ENCODE peak calls at places on chromosomes 2 and 18, in five cellular contexts. C is K562, B is A549, L is HepG2, W is H1. S is an unnamed sample.
A peak's percentile ranks its signal among the peaks of the same experiment; 100 is the strongest.

GRCh38 chr2:32009479-32010256 is 1.1 kb downstream of the MEMO1 start:
- DNase-seq in L (no peak), B (no peak), W (peak; percentile 57), C (peak; percentile 37), S (no peak)

GRCh38 chr2:232937278-232937906 is 67.3 kb downstream of the SNORC start:
- DNase-seq in W (no peak), C (peak; percentile 62), B (peak; percentile 55), L (peak; percentile 68), S (peak; percentile 55)

GRCh38 chr2:138615257-138615656 is 113.7 kb downstream of the SPOPL start:
- DNase-seq in L (no peak), B (peak; percentile 17), C (no peak), W (no peak), S (peak; percentile 80)

GRCh38 chr18:48105317-48105716 is 174.9 kb upstream of the SMAD2 start:
- DNase-seq in L (no peak), C (peak; percentile 3), B (no peak), W (no peak), S (no peak)

GRCh38 chr18:12652861-12653401 is 5.0 kb downstream of the SPIRE1 start:
- DNase-seq in C (peak; percentile 37), B (no peak), W (no peak), L (peak; percentile 40), S (peak; percentile 46)

GRCh38 chr2:74003494-74004211 is 18.9 kb downstream of the TET3 start:
- DNase-seq in C (peak; percentile 87), W (no peak), B (no peak), L (no peak), S (peak; percentile 82)

GRCh38 chr2:237060518-237061312 is 25.0 kb upstream of the COPS8 start:
- DNase-seq in B (peak; percentile 49), W (peak; percentile 66), L (peak; percentile 62), C (peak; percentile 47), S (peak; percentile 72)

GRCh38 chr2:231483398-231484329 is 19.4 kb upstream of the NCL start:
- DNase-seq in L (no peak), B (no peak), C (no peak), W (peak; percentile 55), S (no peak)

GRCh38 chr18:25005602-25006375 is 346.2 kb downstream of the ZNF521 start:
- DNase-seq in B (no peak), W (no peak), C (no peak), L (no peak), S (peak; percentile 49)

GRCh38 chr2:64807417-64807816 is 153.7 kb upstream of the SERTAD2 start:
- DNase-seq in B (peak; percentile 41), C (peak; percentile 64), W (no peak), L (no peak), S (peak; percentile 100)

GRCh38 chr18:54946149-54946581 is 13.1 kb downstream of the CCDC68 start:
- DNase-seq in W (no peak), C (peak; percentile 87), L (peak; percentile 93), B (no peak), S (peak; percentile 33)

GRCh38 chr2:3490191-3491158 is 28.9 kb downstream of the ADI1 start:
- DNase-seq in W (no peak), C (no peak), L (no peak), B (no peak), S (no peak)

GRCh38 chr18:63407734-63408133 is 14.5 kb downstream of the VPS4B start:
- DNase-seq in C (no peak), W (no peak), B (no peak), L (no peak), S (no peak)

GRCh38 chr2:172863341-172863740 is 127.7 kb downstream of the RAPGEF4 start:
- DNase-seq in W (no peak), B (no peak), C (no peak), L (no peak), S (no peak)

GRCh38 chr2:63121055-63121834 is 70.6 kb downstream of the OTX1 start:
- DNase-seq in L (no peak), B (no peak), W (no peak), C (no peak), S (no peak)

GRCh38 chr18:59957957-59958356 is 58.2 kb downstream of the PMAIP1 start:
- DNase-seq in W (no peak), C (peak; percentile 92), L (peak; percentile 3), B (no peak), S (peak; percentile 83)

GRCh38 chr2:217394510-217395351 is 534.9 kb upstream of the TNP1 start:
- DNase-seq in L (no peak), C (no peak), B (no peak), W (no peak), S (peak; percentile 41)

GRCh38 chr2:218773881-218774280 is 8.1 kb upstream of the CYP27A1 start:
- DNase-seq in W (no peak), L (no peak), C (no peak), B (no peak), S (no peak)

GRCh38 chr2:238238766-238239551 is 879 bp downstream of the HES6 start:
- DNase-seq in B (no peak), L (no peak), W (peak; percentile 60), C (peak; percentile 70), S (no peak)

GRCh38 chr2:216775043-216775453 is 79.7 kb upstream of the IGFBP5 start:
- DNase-seq in W (no peak), L (peak; percentile 76), B (peak; percentile 8), C (peak; percentile 85), S (peak; percentile 99)

GRCh38 chr2:5562865-5563264 is 129.3 kb upstream of the SOX11 start:
- DNase-seq in C (no peak), L (no peak), W (no peak), B (no peak), S (no peak)

GRCh38 chr18:52150050-52150449 is 189.9 kb upstream of the DCC start:
- DNase-seq in B (no peak), L (no peak), W (no peak), C (no peak), S (no peak)

GRCh38 chr2:197261808-197262226 is 48.8 kb downstream of the ANKRD44 start:
- DNase-seq in C (no peak), W (no peak), B (no peak), L (no peak), S (peak; percentile 71)

GRCh38 chr2:126244937-126245336 is 411.0 kb upstream of the GYPC start:
- DNase-seq in W (peak; percentile 85), L (peak; percentile 61), C (peak; percentile 80), B (no peak), S (no peak)

GRCh38 chr2:199488772-199489400 is 31.1 kb upstream of the SATB2 start:
- DNase-seq in C (peak; percentile 76), B (peak; percentile 49), L (peak; percentile 54), W (peak; percentile 88), S (peak; percentile 59)

GRCh38 chr2:151374426-151374825 is 17.0 kb downstream of the TNFAIP6 start:
- DNase-seq in B (peak; percentile 34), L (no peak), W (no peak), C (peak; percentile 27), S (peak; percentile 91)

GRCh38 chr2:23301151-23301550 is 83.8 kb upstream of the KLHL29 start:
- DNase-seq in L (no peak), W (no peak), C (no peak), B (no peak), S (peak; percentile 50)

DNA sequence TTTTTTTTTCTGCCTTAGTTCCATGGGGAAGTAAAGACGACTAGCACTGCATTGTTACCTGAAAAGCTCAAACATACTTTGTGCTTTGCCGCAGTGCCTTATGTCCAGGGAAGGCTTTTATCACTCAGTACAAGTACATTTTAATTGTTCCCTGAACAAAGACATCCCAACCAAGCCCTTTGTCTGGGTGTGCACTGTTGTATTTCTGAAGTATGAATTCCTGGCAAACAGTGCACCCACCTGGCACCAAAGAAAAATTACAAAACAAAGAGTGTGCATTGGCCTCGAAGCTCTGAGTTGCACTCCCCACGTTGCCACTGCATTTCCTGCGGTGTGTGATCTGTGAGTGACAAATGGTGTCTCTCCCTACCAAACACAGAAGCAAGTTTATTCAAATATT is 858.5 kb upstream of the PIK3C3 start:
- DNase-seq in B (no peak), C (no peak), L (no peak), W (no peak), S (peak; percentile 42)
- TF ChIP-seq MAFK in B (no peak), C (no peak), L (no peak), W (no peak), S (no peak)

GRCh38 chr18:37258819-37259218 is 306.8 kb downstream of the CELF4 start:
- DNase-seq in B (no peak), C (no peak), L (no peak), W (no peak), S (no peak)

GRCh38 chr18:37261988-37262387 is 303.6 kb downstream of the CELF4 start:
- DNase-seq in B (no peak), C (no peak), W (no peak), L (no peak), S (no peak)

GRCh38 chr18:37259711-37260110 is 305.9 kb downstream of the CELF4 start:
- DNase-seq in L (no peak), C (no peak), B (no peak), W (no peak), S (no peak)

GRCh38 chr18:37260367-37261093 is 305.1 kb downstream of the CELF4 start:
- DNase-seq in L (no peak), B (no peak), C (no peak), W (no peak), S (no peak)

GRCh38 chr18:37261246-37261927 is 304.2 kb downstream of the CELF4 start:
- DNase-seq in L (no peak), C (no peak), W (no peak), B (no peak), S (no peak)
- TF ChIP-seq MAFK in L (no peak), C (no peak), W (no peak), B (no peak), S (no peak)

DNA sequence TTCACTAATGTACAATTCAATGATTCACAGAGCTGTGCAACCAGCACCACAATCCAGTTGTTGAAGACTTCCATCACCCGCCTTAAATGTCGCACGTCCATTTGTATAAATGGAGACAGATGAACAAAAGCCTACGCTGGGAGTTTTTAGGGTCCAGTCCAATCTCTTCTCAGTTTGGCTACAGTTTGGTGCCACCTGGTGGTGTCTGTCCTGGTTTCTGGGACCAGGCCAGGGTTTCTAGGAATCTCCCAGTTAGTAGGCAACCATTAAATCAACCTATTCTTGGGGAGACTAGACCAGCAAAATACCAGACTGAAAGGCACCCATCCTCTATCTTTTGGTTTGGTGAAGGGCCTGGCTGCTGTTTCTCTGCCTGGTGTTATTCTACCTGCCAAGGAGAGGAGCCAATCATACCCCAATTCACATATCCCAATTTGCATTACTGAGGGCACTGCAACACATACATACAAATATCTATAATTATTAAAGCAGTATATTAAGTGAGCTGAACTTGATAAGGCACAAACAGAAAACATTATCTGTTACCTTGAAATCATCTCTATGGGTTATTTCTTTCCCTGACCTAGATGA is 3.2 kb upstream of the DDX1 start:
- DNase-seq in L (peak; percentile 67), C (peak; percentile 87), B (peak; percentile 56), W (peak; percentile 81), S (peak; percentile 54)
- TF ChIP-seq MAFK in L (no peak), C (no peak), B (no peak), W (no peak), S (no peak)

DNA sequence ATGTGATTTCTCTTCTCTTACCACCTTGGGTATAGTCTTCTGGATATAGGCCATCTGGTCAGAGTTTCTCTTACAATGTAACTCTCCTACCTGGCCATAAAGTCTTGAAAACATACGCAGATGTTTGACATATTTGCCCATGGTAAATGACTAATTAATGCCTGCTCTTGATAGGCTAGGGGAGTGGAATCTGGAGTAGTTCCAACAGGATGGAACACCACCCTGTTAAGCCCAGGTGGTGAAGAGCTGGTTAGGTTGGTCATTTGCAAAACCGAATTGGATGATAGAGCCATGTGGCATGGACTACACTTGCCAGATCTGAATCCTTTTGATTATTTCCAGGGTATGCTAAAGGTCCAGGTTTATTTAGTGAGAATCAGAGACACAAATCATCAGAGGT is 36.5 kb downstream of the HADHB start:
- DNase-seq in C (no peak), B (no peak), L (no peak), W (no peak), S (no peak)
- TF ChIP-seq MAFK in C (no peak), B (no peak), L (no peak), W (no peak), S (no peak)